ENCODE peak calls at places on chromosomes 2 and 18, in seven cellular contexts. One of them, this sample, is unnamed.

GRCh38 chr2:113755690-113756063 is 765 bp downstream of the SLC35F5 start:
- DNase-seq in CD8-positive, alpha-beta memory T cell: no peak
- DNase-seq in astrocyte: peak
- DNase-seq in epithelial cell of prostate: no peak
- DNase-seq in cerebellar cortex: peak
- DNase-seq in iPS-NIHi11: no peak
- DNase-seq in stimulated activated CD8-positive, alpha-beta memory T cell treated with anti-CD3 and anti-CD28 coated beads, Interleukin-2, amount 100 ng/mL, for 1 hour: no peak
- DNase-seq in this sample: no peak

GRCh38 chr2:97935719-97936161 is 60.0 kb downstream of the TMEM131 start:
- DNase-seq in CD8-positive, alpha-beta memory T cell: no peak
- DNase-seq in astrocyte: peak
- DNase-seq in epithelial cell of prostate: no peak
- DNase-seq in cerebellar cortex: peak
- DNase-seq in iPS-NIHi11: peak
- DNase-seq in stimulated activated CD8-positive, alpha-beta memory T cell treated with anti-CD3 and anti-CD28 coated beads, Interleukin-2, amount 100 ng/mL, for 1 hour: no peak
- DNase-seq in this sample: no peak

GRCh38 chr2:144421606-144422510 is 98.1 kb downstream of the ZEB2 start:
- DNase-seq in CD8-positive, alpha-beta memory T cell: no peak
- DNase-seq in astrocyte: no peak
- DNase-seq in epithelial cell of prostate: no peak
- DNase-seq in cerebellar cortex: no peak
- DNase-seq in iPS-NIHi11: no peak
- DNase-seq in stimulated activated CD8-positive, alpha-beta memory T cell treated with anti-CD3 and anti-CD28 coated beads, Interleukin-2, amount 100 ng/mL, for 1 hour: no peak
- DNase-seq in this sample: no peak

GRCh38 chr2:54669677-54670484 is 53.6 kb upstream of the EML6 start:
- DNase-seq in CD8-positive, alpha-beta memory T cell: no peak
- DNase-seq in astrocyte: no peak
- DNase-seq in epithelial cell of prostate: no peak
- DNase-seq in cerebellar cortex: no peak
- DNase-seq in iPS-NIHi11: no peak
- DNase-seq in stimulated activated CD8-positive, alpha-beta memory T cell treated with anti-CD3 and anti-CD28 coated beads, Interleukin-2, amount 100 ng/mL, for 1 hour: no peak
- DNase-seq in this sample: no peak

GRCh38 chr2:69483024-69483423 is 45.8 kb upstream of the NFU1 start:
- DNase-seq in CD8-positive, alpha-beta memory T cell: no peak
- DNase-seq in astrocyte: peak
- DNase-seq in epithelial cell of prostate: no peak
- DNase-seq in cerebellar cortex: no peak
- DNase-seq in iPS-NIHi11: no peak
- DNase-seq in stimulated activated CD8-positive, alpha-beta memory T cell treated with anti-CD3 and anti-CD28 coated beads, Interleukin-2, amount 100 ng/mL, for 1 hour: no peak
- DNase-seq in this sample: no peak

GRCh38 chr2:20356042-20356441 is 5.4 kb upstream of the PUM2 start:
- DNase-seq in CD8-positive, alpha-beta memory T cell: no peak
- DNase-seq in astrocyte: peak
- DNase-seq in epithelial cell of prostate: peak
- DNase-seq in cerebellar cortex: no peak
- DNase-seq in iPS-NIHi11: no peak
- DNase-seq in stimulated activated CD8-positive, alpha-beta memory T cell treated with anti-CD3 and anti-CD28 coated beads, Interleukin-2, amount 100 ng/mL, for 1 hour: no peak
- DNase-seq in this sample: no peak

GRCh38 chr2:228545041-228545440 is 363.6 kb upstream of the SPHKAP start:
- DNase-seq in CD8-positive, alpha-beta memory T cell: no peak
- DNase-seq in astrocyte: peak
- DNase-seq in epithelial cell of prostate: no peak
- DNase-seq in cerebellar cortex: no peak
- DNase-seq in iPS-NIHi11: no peak
- DNase-seq in stimulated activated CD8-positive, alpha-beta memory T cell treated with anti-CD3 and anti-CD28 coated beads, Interleukin-2, amount 100 ng/mL, for 1 hour: no peak
- DNase-seq in this sample: no peak

GRCh38 chr18:21112543-21113105 is 1.0 kb upstream of the ROCK1 start:
- DNase-seq in CD8-positive, alpha-beta memory T cell: no peak
- DNase-seq in astrocyte: no peak
- DNase-seq in epithelial cell of prostate: no peak
- DNase-seq in cerebellar cortex: peak
- DNase-seq in iPS-NIHi11: no peak
- DNase-seq in stimulated activated CD8-positive, alpha-beta memory T cell treated with anti-CD3 and anti-CD28 coated beads, Interleukin-2, amount 100 ng/mL, for 1 hour: no peak
- DNase-seq in this sample: no peak

GRCh38 chr18:5895886-5896740 is 791 bp upstream of the TMEM200C start:
- DNase-seq in CD8-positive, alpha-beta memory T cell: no peak
- DNase-seq in astrocyte: peak
- DNase-seq in epithelial cell of prostate: no peak
- DNase-seq in cerebellar cortex: no peak
- DNase-seq in iPS-NIHi11: peak
- DNase-seq in stimulated activated CD8-positive, alpha-beta memory T cell treated with anti-CD3 and anti-CD28 coated beads, Interleukin-2, amount 100 ng/mL, for 1 hour: no peak
- DNase-seq in this sample: no peak

GRCh38 chr2:6986894-6987487 is 69.8 kb downstream of the RNF144A start:
- DNase-seq in CD8-positive, alpha-beta memory T cell: no peak
- DNase-seq in astrocyte: peak
- DNase-seq in epithelial cell of prostate: no peak
- DNase-seq in cerebellar cortex: no peak
- DNase-seq in iPS-NIHi11: no peak
- DNase-seq in stimulated activated CD8-positive, alpha-beta memory T cell treated with anti-CD3 and anti-CD28 coated beads, Interleukin-2, amount 100 ng/mL, for 1 hour: no peak
- DNase-seq in this sample: no peak

GRCh38 chr18:74901347-74902169 is 303.9 kb downstream of the ZNF407 start:
- DNase-seq in CD8-positive, alpha-beta memory T cell: no peak
- DNase-seq in astrocyte: no peak
- DNase-seq in epithelial cell of prostate: no peak
- DNase-seq in cerebellar cortex: no peak
- DNase-seq in iPS-NIHi11: no peak
- DNase-seq in stimulated activated CD8-positive, alpha-beta memory T cell treated with anti-CD3 and anti-CD28 coated beads, Interleukin-2, amount 100 ng/mL, for 1 hour: no peak
- DNase-seq in this sample: no peak

GRCh38 chr2:228224410-228224809 is 42.9 kb upstream of the SPHKAP start:
- DNase-seq in CD8-positive, alpha-beta memory T cell: no peak
- DNase-seq in astrocyte: no peak
- DNase-seq in epithelial cell of prostate: no peak
- DNase-seq in cerebellar cortex: no peak
- DNase-seq in iPS-NIHi11: no peak
- DNase-seq in stimulated activated CD8-positive, alpha-beta memory T cell treated with anti-CD3 and anti-CD28 coated beads, Interleukin-2, amount 100 ng/mL, for 1 hour: no peak
- DNase-seq in this sample: no peak

GRCh38 chr2:108607706-108608301 is 73.5 kb downstream of the LIMS1 start:
- DNase-seq in CD8-positive, alpha-beta memory T cell: peak
- DNase-seq in astrocyte: no peak
- DNase-seq in epithelial cell of prostate: no peak
- DNase-seq in cerebellar cortex: peak
- DNase-seq in iPS-NIHi11: no peak
- DNase-seq in stimulated activated CD8-positive, alpha-beta memory T cell treated with anti-CD3 and anti-CD28 coated beads, Interleukin-2, amount 100 ng/mL, for 1 hour: no peak
- DNase-seq in this sample: no peak

GRCh38 chr2:237227190-237227988 is 141.7 kb downstream of the COPS8 start:
- DNase-seq in CD8-positive, alpha-beta memory T cell: no peak
- DNase-seq in astrocyte: peak
- DNase-seq in epithelial cell of prostate: peak
- DNase-seq in cerebellar cortex: no peak
- DNase-seq in iPS-NIHi11: no peak
- DNase-seq in stimulated activated CD8-positive, alpha-beta memory T cell treated with anti-CD3 and anti-CD28 coated beads, Interleukin-2, amount 100 ng/mL, for 1 hour: no peak
- DNase-seq in this sample: no peak

GRCh38 chr2:216308532-216308931 is 63.8 kb downstream of the MARCHF4 start:
- DNase-seq in CD8-positive, alpha-beta memory T cell: no peak
- DNase-seq in astrocyte: peak
- DNase-seq in epithelial cell of prostate: no peak
- DNase-seq in cerebellar cortex: no peak
- DNase-seq in iPS-NIHi11: no peak
- DNase-seq in stimulated activated CD8-positive, alpha-beta memory T cell treated with anti-CD3 and anti-CD28 coated beads, Interleukin-2, amount 100 ng/mL, for 1 hour: no peak
- DNase-seq in this sample: no peak

GRCh38 chr2:136207665-136208064 is 89.7 kb upstream of the CXCR4 start:
- DNase-seq in CD8-positive, alpha-beta memory T cell: no peak
- DNase-seq in astrocyte: no peak
- DNase-seq in epithelial cell of prostate: no peak
- DNase-seq in cerebellar cortex: no peak
- DNase-seq in iPS-NIHi11: no peak
- DNase-seq in stimulated activated CD8-positive, alpha-beta memory T cell treated with anti-CD3 and anti-CD28 coated beads, Interleukin-2, amount 100 ng/mL, for 1 hour: no peak
- DNase-seq in this sample: no peak

GRCh38 chr2:55093381-55093780 is 43.1 kb upstream of the RTN4 start:
- DNase-seq in CD8-positive, alpha-beta memory T cell: no peak
- DNase-seq in astrocyte: peak
- DNase-seq in epithelial cell of prostate: no peak
- DNase-seq in cerebellar cortex: no peak
- DNase-seq in iPS-NIHi11: no peak
- DNase-seq in stimulated activated CD8-positive, alpha-beta memory T cell treated with anti-CD3 and anti-CD28 coated beads, Interleukin-2, amount 100 ng/mL, for 1 hour: no peak
- DNase-seq in this sample: no peak

GRCh38 chr2:174603280-174603679 is 5.7 kb upstream of the WIPF1 start:
- DNase-seq in CD8-positive, alpha-beta memory T cell: peak
- DNase-seq in astrocyte: peak
- DNase-seq in epithelial cell of prostate: no peak
- DNase-seq in cerebellar cortex: peak
- DNase-seq in iPS-NIHi11: peak
- DNase-seq in stimulated activated CD8-positive, alpha-beta memory T cell treated with anti-CD3 and anti-CD28 coated beads, Interleukin-2, amount 100 ng/mL, for 1 hour: peak
- DNase-seq in this sample: no peak

GRCh38 chr2:188734688-188735087 is 239.5 kb upstream of the COL3A1 start:
- DNase-seq in CD8-positive, alpha-beta memory T cell: no peak
- DNase-seq in astrocyte: peak
- DNase-seq in epithelial cell of prostate: no peak
- DNase-seq in cerebellar cortex: no peak
- DNase-seq in iPS-NIHi11: peak
- DNase-seq in stimulated activated CD8-positive, alpha-beta memory T cell treated with anti-CD3 and anti-CD28 coated beads, Interleukin-2, amount 100 ng/mL, for 1 hour: no peak
- DNase-seq in this sample: no peak

GRCh38 chr18:27797484-27797883 is 379.4 kb downstream of the CDH2 start:
- DNase-seq in CD8-positive, alpha-beta memory T cell: no peak
- DNase-seq in astrocyte: no peak
- DNase-seq in epithelial cell of prostate: no peak
- DNase-seq in cerebellar cortex: no peak
- DNase-seq in iPS-NIHi11: no peak
- DNase-seq in stimulated activated CD8-positive, alpha-beta memory T cell treated with anti-CD3 and anti-CD28 coated beads, Interleukin-2, amount 100 ng/mL, for 1 hour: no peak
- DNase-seq in this sample: no peak

GRCh38 chr18:3808985-3809780 is 359.2 kb downstream of the TGIF1 start:
- DNase-seq in CD8-positive, alpha-beta memory T cell: no peak
- DNase-seq in astrocyte: no peak
- DNase-seq in epithelial cell of prostate: no peak
- DNase-seq in cerebellar cortex: no peak
- DNase-seq in iPS-NIHi11: no peak
- DNase-seq in stimulated activated CD8-positive, alpha-beta memory T cell treated with anti-CD3 and anti-CD28 coated beads, Interleukin-2, amount 100 ng/mL, for 1 hour: no peak
- DNase-seq in this sample: no peak

GRCh38 chr2:236343400-236344161 is 79.4 kb upstream of the ASB18 start:
- DNase-seq in CD8-positive, alpha-beta memory T cell: peak
- DNase-seq in astrocyte: peak
- DNase-seq in epithelial cell of prostate: peak
- DNase-seq in cerebellar cortex: peak
- DNase-seq in iPS-NIHi11: peak
- DNase-seq in stimulated activated CD8-positive, alpha-beta memory T cell treated with anti-CD3 and anti-CD28 coated beads, Interleukin-2, amount 100 ng/mL, for 1 hour: peak
- DNase-seq in this sample: peak

GRCh38 chr2:120738786-120739771 is 3.4 kb downstream of the GLI2 start:
- DNase-seq in CD8-positive, alpha-beta memory T cell: no peak
- DNase-seq in astrocyte: no peak
- DNase-seq in epithelial cell of prostate: no peak
- DNase-seq in cerebellar cortex: no peak
- DNase-seq in iPS-NIHi11: no peak
- DNase-seq in stimulated activated CD8-positive, alpha-beta memory T cell treated with anti-CD3 and anti-CD28 coated beads, Interleukin-2, amount 100 ng/mL, for 1 hour: no peak
- DNase-seq in this sample: no peak

GRCh38 chr18:21134895-21135294 is 23.3 kb upstream of the ROCK1 start:
- DNase-seq in CD8-positive, alpha-beta memory T cell: peak
- DNase-seq in astrocyte: no peak
- DNase-seq in epithelial cell of prostate: no peak
- DNase-seq in cerebellar cortex: peak
- DNase-seq in iPS-NIHi11: no peak
- DNase-seq in stimulated activated CD8-positive, alpha-beta memory T cell treated with anti-CD3 and anti-CD28 coated beads, Interleukin-2, amount 100 ng/mL, for 1 hour: no peak
- DNase-seq in this sample: no peak

GRCh38 chr2:232018191-232018590 is 56.7 kb downstream of the DIS3L2 start:
- DNase-seq in CD8-positive, alpha-beta memory T cell: no peak
- DNase-seq in astrocyte: no peak
- DNase-seq in epithelial cell of prostate: no peak
- DNase-seq in cerebellar cortex: no peak
- DNase-seq in iPS-NIHi11: no peak
- DNase-seq in stimulated activated CD8-positive, alpha-beta memory T cell treated with anti-CD3 and anti-CD28 coated beads, Interleukin-2, amount 100 ng/mL, for 1 hour: no peak
- DNase-seq in this sample: no peak

GRCh38 chr2:134217924-134218323 is 35.9 kb upstream of the MGAT5 start:
- DNase-seq in CD8-positive, alpha-beta memory T cell: no peak
- DNase-seq in astrocyte: peak
- DNase-seq in epithelial cell of prostate: no peak
- DNase-seq in cerebellar cortex: no peak
- DNase-seq in iPS-NIHi11: no peak
- DNase-seq in stimulated activated CD8-positive, alpha-beta memory T cell treated with anti-CD3 and anti-CD28 coated beads, Interleukin-2, amount 100 ng/mL, for 1 hour: no peak
- DNase-seq in this sample: no peak

GRCh38 chr2:24492283-24493272 is 1.5 kb downstream of the NCOA1 start:
- DNase-seq in CD8-positive, alpha-beta memory T cell: peak
- DNase-seq in astrocyte: peak
- DNase-seq in epithelial cell of prostate: no peak
- DNase-seq in cerebellar cortex: peak
- DNase-seq in iPS-NIHi11: no peak
- DNase-seq in stimulated activated CD8-positive, alpha-beta memory T cell treated with anti-CD3 and anti-CD28 coated beads, Interleukin-2, amount 100 ng/mL, for 1 hour: no peak
- DNase-seq in this sample: no peak

GRCh38 chr2:210663574-210663973 is 107.2 kb downstream of the CPS1 start:
- DNase-seq in CD8-positive, alpha-beta memory T cell: no peak
- DNase-seq in astrocyte: peak
- DNase-seq in epithelial cell of prostate: no peak
- DNase-seq in cerebellar cortex: peak
- DNase-seq in iPS-NIHi11: peak
- DNase-seq in stimulated activated CD8-positive, alpha-beta memory T cell treated with anti-CD3 and anti-CD28 coated beads, Interleukin-2, amount 100 ng/mL, for 1 hour: no peak
- DNase-seq in this sample: no peak

GRCh38 chr2:28639836-28640235 is 111.8 kb upstream of the PPP1CB start:
- DNase-seq in CD8-positive, alpha-beta memory T cell: no peak
- DNase-seq in astrocyte: no peak
- DNase-seq in epithelial cell of prostate: peak
- DNase-seq in cerebellar cortex: no peak
- DNase-seq in iPS-NIHi11: no peak
- DNase-seq in stimulated activated CD8-positive, alpha-beta memory T cell treated with anti-CD3 and anti-CD28 coated beads, Interleukin-2, amount 100 ng/mL, for 1 hour: no peak
- DNase-seq in this sample: no peak

GRCh38 chr2:46988733-46989481 is 73.3 kb upstream of the MCFD2 start:
- DNase-seq in CD8-positive, alpha-beta memory T cell: no peak
- DNase-seq in astrocyte: no peak
- DNase-seq in epithelial cell of prostate: no peak
- DNase-seq in cerebellar cortex: peak
- DNase-seq in iPS-NIHi11: peak
- DNase-seq in stimulated activated CD8-positive, alpha-beta memory T cell treated with anti-CD3 and anti-CD28 coated beads, Interleukin-2, amount 100 ng/mL, for 1 hour: no peak
- DNase-seq in this sample: no peak

GRCh38 chr2:108936076-108936867 is 52.7 kb downstream of the EDAR start:
- DNase-seq in CD8-positive, alpha-beta memory T cell: no peak
- DNase-seq in astrocyte: no peak
- DNase-seq in epithelial cell of prostate: no peak
- DNase-seq in cerebellar cortex: no peak
- DNase-seq in iPS-NIHi11: no peak
- DNase-seq in stimulated activated CD8-positive, alpha-beta memory T cell treated with anti-CD3 and anti-CD28 coated beads, Interleukin-2, amount 100 ng/mL, for 1 hour: no peak
- DNase-seq in this sample: no peak

GRCh38 chr2:49110571-49111315 is 43.6 kb downstream of the FSHR start:
- DNase-seq in CD8-positive, alpha-beta memory T cell: no peak
- DNase-seq in astrocyte: no peak
- DNase-seq in epithelial cell of prostate: no peak
- DNase-seq in cerebellar cortex: peak
- DNase-seq in iPS-NIHi11: no peak
- DNase-seq in stimulated activated CD8-positive, alpha-beta memory T cell treated with anti-CD3 and anti-CD28 coated beads, Interleukin-2, amount 100 ng/mL, for 1 hour: no peak
- DNase-seq in this sample: no peak

GRCh38 chr2:240931319-240931949 is 25.3 kb downstream of the CROCC2 start:
- DNase-seq in CD8-positive, alpha-beta memory T cell: no peak
- DNase-seq in astrocyte: no peak
- DNase-seq in epithelial cell of prostate: no peak
- DNase-seq in cerebellar cortex: no peak
- DNase-seq in iPS-NIHi11: peak
- DNase-seq in stimulated activated CD8-positive, alpha-beta memory T cell treated with anti-CD3 and anti-CD28 coated beads, Interleukin-2, amount 100 ng/mL, for 1 hour: no peak
- DNase-seq in this sample: no peak

GRCh38 chr18:67464499-67464898 is 52.0 kb downstream of the DSEL start:
- DNase-seq in CD8-positive, alpha-beta memory T cell: no peak
- DNase-seq in astrocyte: no peak
- DNase-seq in epithelial cell of prostate: no peak
- DNase-seq in cerebellar cortex: no peak
- DNase-seq in iPS-NIHi11: no peak
- DNase-seq in stimulated activated CD8-positive, alpha-beta memory T cell treated with anti-CD3 and anti-CD28 coated beads, Interleukin-2, amount 100 ng/mL, for 1 hour: no peak
- DNase-seq in this sample: no peak

GRCh38 chr2:68909793-68910674 is 38.8 kb upstream of the BMP10 start:
- DNase-seq in CD8-positive, alpha-beta memory T cell: peak
- DNase-seq in astrocyte: peak
- DNase-seq in epithelial cell of prostate: no peak
- DNase-seq in cerebellar cortex: peak
- DNase-seq in iPS-NIHi11: peak
- DNase-seq in stimulated activated CD8-positive, alpha-beta memory T cell treated with anti-CD3 and anti-CD28 coated beads, Interleukin-2, amount 100 ng/mL, for 1 hour: peak
- DNase-seq in this sample: peak

GRCh38 chr2:171655584-171655983 is 31.7 kb upstream of the DYNC1I2 start:
- DNase-seq in CD8-positive, alpha-beta memory T cell: no peak
- DNase-seq in astrocyte: no peak
- DNase-seq in epithelial cell of prostate: no peak
- DNase-seq in cerebellar cortex: no peak
- DNase-seq in iPS-NIHi11: no peak
- DNase-seq in stimulated activated CD8-positive, alpha-beta memory T cell treated with anti-CD3 and anti-CD28 coated beads, Interleukin-2, amount 100 ng/mL, for 1 hour: no peak
- DNase-seq in this sample: no peak

GRCh38 chr2:15154289-15154688 is 406.8 kb downstream of the NBAS start:
- DNase-seq in CD8-positive, alpha-beta memory T cell: no peak
- DNase-seq in astrocyte: peak
- DNase-seq in epithelial cell of prostate: no peak
- DNase-seq in cerebellar cortex: no peak
- DNase-seq in iPS-NIHi11: no peak
- DNase-seq in stimulated activated CD8-positive, alpha-beta memory T cell treated with anti-CD3 and anti-CD28 coated beads, Interleukin-2, amount 100 ng/mL, for 1 hour: no peak
- DNase-seq in this sample: no peak

GRCh38 chr18:51082571-51083264 is 52.7 kb downstream of the SMAD4 start:
- DNase-seq in CD8-positive, alpha-beta memory T cell: no peak
- DNase-seq in astrocyte: peak
- DNase-seq in epithelial cell of prostate: no peak
- DNase-seq in cerebellar cortex: no peak
- DNase-seq in iPS-NIHi11: no peak
- DNase-seq in stimulated activated CD8-positive, alpha-beta memory T cell treated with anti-CD3 and anti-CD28 coated beads, Interleukin-2, amount 100 ng/mL, for 1 hour: no peak
- DNase-seq in this sample: no peak

This sample was measured in iPS DF 19.7.